ENCODE peak calls at places on chromosomes 2 and 18, in four cellular contexts. N is HT-29, D is cardiac fibroblast, C is HS-5. M is an unnamed sample.

GRCh38 chr18:68735498-68736343 is 20.8 kb upstream of the TMX3 start:
- DNase-seq in N (peak), D (peak), C (peak), M (no peak)

GRCh38 chr18:47931707-47932103 is 1.2 kb upstream of the SMAD2 start:
- DNase-seq in C (peak), N (no peak), D (peak), M (no peak)

GRCh38 chr2:120939595-120940318 is 204.1 kb downstream of the GLI2 start:
- DNase-seq in D (peak), N (no peak), C (peak), M (no peak)

GRCh38 chr2:185633621-185634020 is 105.0 kb upstream of the FSIP2 start:
- DNase-seq in C (no peak), D (no peak), N (no peak), M (no peak)

GRCh38 chr18:14978962-14979535 is 231.1 kb downstream of the ANKRD30B start:
- DNase-seq in N (peak), C (no peak), D (no peak), M (no peak)

GRCh38 chr2:8573234-8573941 is 108.5 kb upstream of the ID2 start:
- DNase-seq in C (no peak), D (no peak), N (no peak), M (no peak)

GRCh38 chr18:30359521-30359920 is 683.0 kb downstream of the DSC3 start:
- DNase-seq in N (no peak), C (no peak), D (no peak), M (no peak)

GRCh38 chr2:127166221-127166860 is 53.8 kb downstream of the CYP27C1 start:
- DNase-seq in D (no peak), N (no peak), C (no peak), M (no peak)

GRCh38 chr2:163736433-163737168 is 793 bp upstream of the FIGN start:
- DNase-seq in D (peak), N (no peak), C (no peak), M (no peak)

GRCh38 chr2:207499114-207499513 is 30.6 kb upstream of the CREB1 start:
- DNase-seq in C (no peak), N (peak), D (no peak), M (no peak)

GRCh38 chr2:62430146-62430545 is 75.8 kb downstream of the TMEM17 start:
- DNase-seq in N (no peak), C (no peak), D (no peak), M (no peak)

GRCh38 chr2:150467641-150467963 is 19.9 kb downstream of the RND3 start:
- DNase-seq in N (no peak), C (no peak), D (no peak), M (no peak)

GRCh38 chr2:68861330-68861729 is 9.9 kb downstream of the BMP10 start:
- DNase-seq in C (no peak), D (no peak), N (no peak), M (no peak)

GRCh38 chr2:199716807-199717586 is 134.0 kb downstream of the FTCDNL1 start:
- DNase-seq in C (no peak), D (no peak), N (peak), M (peak)

GRCh38 chr2:159069229-159069628 is 100.8 kb downstream of the TANC1 start:
- DNase-seq in C (no peak), N (no peak), D (no peak), M (no peak)

GRCh38 chr18:10878703-10879102 is 270.7 kb downstream of the PIEZO2 start:
- DNase-seq in D (no peak), C (no peak), N (no peak), M (no peak)

GRCh38 chr18:74299746-74300145 is 8.0 kb upstream of the CYB5A start:
- DNase-seq in C (no peak), D (peak), N (no peak), M (no peak)

GRCh38 chr2:202918860-202919259 is 6.8 kb downstream of the CARF start:
- DNase-seq in C (no peak), N (no peak), D (no peak), M (no peak)

GRCh38 chr2:150142561-150142960 is 344.9 kb downstream of the RND3 start:
- DNase-seq in N (peak), D (peak), C (peak), M (peak)

GRCh38 chr2:32617790-32618189 is 10.1 kb upstream of the TTC27 start:
- DNase-seq in D (no peak), C (no peak), N (no peak), M (no peak)

GRCh38 chr2:42880738-42881525 is 88.5 kb upstream of the HAAO start:
- DNase-seq in N (no peak), D (no peak), C (no peak), M (no peak)